ENCODE peak calls at places on chromosomes 12 and 14, in ten cellular contexts. X is endothelial cell of umbilical vein, V is A549, Z is stomach, R is sigmoid colon, G is gastrocnemius medialis, H is body of pancreas, U is suprapubic skin, F is heart left ventricle, N is Peyer's patch. P is an unnamed sample.

GRCh38 chr12:3022411-3022810 is 54.8 kb upstream of the TSPAN9 start:
- DNase-seq in R (no peak), H (no peak), Z (no peak), G (no peak), N (no peak), U (no peak), X (no peak), F (no peak), V (no peak), P (no peak)

GRCh38 chr12:99067171-99067785 is 422.2 kb downstream of the APAF1 start:
- DNase-seq in F (no peak), U (no peak), H (no peak), V (no peak), X (no peak), G (peak; percentile 9), N (no peak), Z (no peak), R (no peak), P (no peak)

GRCh38 chr14:81435578-81436295 is 35.6 kb upstream of the STON2 start:
- DNase-seq in N (peak; percentile 64), Z (peak; percentile 41), R (peak; percentile 78), U (peak; percentile 81), F (peak; percentile 44), G (peak; percentile 20), V (peak; percentile 51), X (peak; percentile 29), H (peak; percentile 42), P (no peak)

GRCh38 chr12:121579190-121579791 is 1.5 kb downstream of the KDM2B start:
- DNase-seq in H (peak; percentile 38), F (peak; percentile 44), V (no peak), X (no peak), R (peak; percentile 75), Z (peak; percentile 41), U (no peak), G (no peak), N (peak; percentile 64), P (no peak)

GRCh38 chr12:57881035-57881973 is 34.8 kb upstream of the CTDSP2 start:
- DNase-seq in R (peak; percentile 11), V (no peak), G (peak; percentile 67), Z (no peak), H (no peak), U (peak; percentile 31), X (no peak), N (no peak), F (no peak), P (no peak)

GRCh38 chr12:114668151-114668891 is 15.7 kb downstream of the TBX3 start:
- DNase-seq in F (peak; percentile 76), X (peak; percentile 38), V (peak; percentile 94), R (peak; percentile 84), U (peak; percentile 81), N (peak; percentile 93), H (peak; percentile 73), G (peak; percentile 63), Z (peak; percentile 82), P (no peak)

GRCh38 chr12:26799741-26800140 is 33.3 kb downstream of the ITPR2 start:
- DNase-seq in N (no peak), R (no peak), F (no peak), Z (no peak), G (no peak), H (no peak), U (no peak), X (peak; percentile 18), V (no peak), P (no peak)

GRCh38 chr12:97794335-97794734 is 331.7 kb downstream of the RMST start:
- DNase-seq in G (no peak), F (no peak), Z (no peak), X (no peak), R (no peak), V (no peak), H (no peak), U (no peak), N (no peak), P (no peak)

GRCh38 chr12:81079280-81080076 is 1.6 kb downstream of the ACSS3 start:
- DNase-seq in Z (no peak), N (no peak), H (no peak), R (no peak), V (no peak), U (no peak), X (no peak), F (no peak), G (no peak), P (no peak)

GRCh38 chr12:81077329-81077685 is 572 bp upstream of the ACSS3 start:
- DNase-seq in H (no peak), G (peak; percentile 15), U (no peak), X (no peak), F (peak; percentile 66), Z (no peak), N (no peak), R (no peak), V (no peak), P (no peak)

GRCh38 chr12:81077686-81078441 is at the start of gene ACSS3:
- DNase-seq in H (peak; percentile 41), Z (peak; percentile 26), U (peak; percentile 73), F (peak; percentile 78), R (peak; percentile 74), G (peak; percentile 5), V (no peak), N (peak; percentile 57), X (no peak), P (no peak)

GRCh38 chr12:81080431-81080983 is 2.6 kb downstream of the ACSS3 start:
- DNase-seq in U (no peak), V (no peak), X (no peak), H (no peak), G (no peak), F (no peak), N (no peak), Z (no peak), R (no peak), P (no peak)

GRCh38 chr12:81078469-81079196 is 754 bp downstream of the ACSS3 start:
- DNase-seq in G (peak; percentile 15), N (no peak), Z (no peak), R (no peak), U (no peak), H (no peak), X (peak; percentile 90), F (no peak), V (no peak), P (no peak)
- TF ChIP-seq POLR2A in G (peak; percentile 46), N (no peak), Z (no peak), R (no peak), U (no peak), H (no peak), X (no peak), F (peak; percentile 18), V (no peak), P (no peak)

GRCh38 chr12:132998742-132999141 is 12.6 kb downstream of the ZNF26 start:
- DNase-seq in R (no peak), N (no peak), H (no peak), F (no peak), Z (no peak), X (no peak), V (no peak), U (no peak), G (no peak), P (no peak)
- H3K9me3 ChIP-seq in R (peaks cover 18% of the 10 kb centered on the region), N (no peaks in the 10 kb centered on the region), H (no peaks in the 10 kb centered on the region), F (peaks cover 67% of the 10 kb centered on the region), Z (peaks cover 100% of the 10 kb centered on the region), X (peaks cover 7% of the 10 kb centered on the region), V (peaks cover 93% of the 10 kb centered on the region), U (peaks cover 94% of the 10 kb centered on the region), G (peaks cover 27% of the 10 kb centered on the region), P (peaks cover 87% of the 10 kb centered on the region)

GRCh38 chr12:62582065-62582366 is 115.4 kb downstream of the MON2 start:
- DNase-seq in H (no peak), G (no peak), N (no peak), V (no peak), F (no peak), U (no peak), X (no peak), R (no peak), Z (no peak), P (no peak)
- TF ChIP-seq CTCF in H (no peak), G (no peak), N (no peak), V (peak; percentile 18), F (peak; percentile 12), U (no peak), X (no peak), R (no peak), Z (no peak), P (no peak)

DNA sequence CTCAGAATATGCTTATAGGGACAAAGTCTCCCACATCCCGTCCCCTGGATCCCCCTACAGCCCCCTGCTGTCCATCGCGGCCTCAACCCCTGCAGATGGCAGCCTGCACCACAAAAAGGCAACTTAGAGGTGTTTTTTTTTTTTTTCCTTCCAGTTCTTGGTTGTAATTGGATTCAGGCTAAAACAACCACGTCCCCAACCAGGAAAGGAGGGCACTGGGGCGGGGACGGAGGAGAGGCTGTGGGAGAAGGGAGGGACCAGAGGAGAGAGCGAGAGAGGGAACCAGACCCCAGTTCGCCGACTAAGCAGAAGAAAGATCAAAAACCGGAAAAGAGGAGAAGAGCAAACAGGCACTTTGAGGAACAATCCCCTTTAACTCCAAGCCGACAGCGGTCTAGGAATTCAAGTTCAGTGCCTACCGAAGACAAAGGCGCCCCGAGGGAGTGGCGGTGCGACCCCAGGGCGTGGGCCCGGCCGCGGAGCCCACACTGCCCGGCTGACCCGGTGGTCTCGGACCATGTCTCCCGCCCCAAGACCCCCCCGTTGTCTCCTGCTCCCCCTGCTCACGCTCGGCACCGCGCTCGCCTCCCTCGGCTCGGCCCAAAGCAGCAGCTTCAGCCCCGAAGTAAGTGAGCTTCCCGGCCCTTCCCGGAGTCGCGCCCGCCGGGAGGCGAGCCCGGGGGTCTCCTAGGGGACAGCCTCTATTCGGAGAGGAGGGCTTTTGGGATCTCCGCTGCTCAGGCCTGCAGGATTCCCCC is at the start of gene MMP14:
- DNase-seq in F (peak; percentile 82), H (peak; percentile 71), R (peak; percentile 94), U (peak; percentile 90), X (peak; percentile 92), N (peak; percentile 70), G (peak; percentile 67), Z (peak; percentile 69), V (no peak), P (no peak)
- TF ChIP-seq POLR2A in F (peak; percentile 45), H (peak; percentile 79), R (peak; percentile 75), U (peak; percentile 60), X (peak; percentile 95), N (no peak), G (peak; percentile 63), Z (no peak), V (no peak), P (peak; percentile 90)

DNA sequence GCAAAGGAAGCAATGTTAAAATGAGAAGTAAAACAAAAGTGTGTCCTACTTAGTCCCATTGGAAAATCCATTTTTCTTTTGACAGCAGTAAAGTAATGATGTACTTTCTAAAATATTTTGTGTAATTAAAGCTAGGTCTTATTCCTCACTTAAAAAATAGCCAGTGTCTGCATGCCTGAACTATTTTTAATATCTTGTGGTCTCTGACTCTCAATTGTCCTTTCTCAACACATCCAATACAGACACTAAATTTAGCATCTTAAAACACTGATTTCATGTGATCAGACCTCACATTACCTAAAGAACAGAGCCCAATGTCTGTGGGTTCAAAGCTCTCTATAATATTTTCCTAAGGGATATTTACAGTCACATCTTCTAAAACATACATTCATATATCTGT is 108.0 kb downstream of the DERA start:
- DNase-seq in R (no peak), X (no peak), N (no peak), U (no peak), G (no peak), F (no peak), V (no peak), Z (no peak), H (no peak), P (no peak)
- H3K9me3 ChIP-seq in R (no peaks in the 10 kb centered on the region), X (no peaks in the 10 kb centered on the region), N (no peaks in the 10 kb centered on the region), U (peaks cover 2% of the 10 kb centered on the region), G (no peaks in the 10 kb centered on the region), F (no peaks in the 10 kb centered on the region), V (peaks cover 10% of the 10 kb centered on the region), Z (peaks cover 17% of the 10 kb centered on the region), H (no peaks in the 10 kb centered on the region), P (peaks cover 7% of the 10 kb centered on the region)

GRCh38 chr14:69288001-69288771 is 28.2 kb downstream of the GALNT16 start:
- DNase-seq in Z (peak; percentile 33), V (peak; percentile 46), H (peak; percentile 37), N (no peak), X (peak; percentile 46), G (no peak), R (peak; percentile 89), F (peak; percentile 61), U (no peak), P (peak; percentile 96)
- TF ChIP-seq CTCF in Z (no peak), V (peak; percentile 40), H (peak; percentile 51), N (no peak), X (peak; percentile 9), G (no peak), R (no peak), F (peak; percentile 54), U (no peak), P (no peak)